ENCODE peak calls at places on chromosome 22, in eight cellular contexts. L is sigmoid colon, G is A549, B is heart left ventricle, S is suprapubic skin, T is upper lobe of left lung, R is breast epithelium, I is ovary. O is an unnamed sample.

GRCh38 chr22:27903805-27904473 is 15.1 kb downstream of the PITPNB start:
- DNase-seq in L (no peak), G (no peak), B (no peak), S (no peak), T (no peak), R (no peak), I (no peak), O (no peak)

GRCh38 chr22:36585841-36586240 is 56.9 kb upstream of the EIF3D start:
- DNase-seq in L (no peak), G (no peak), B (no peak), S (no peak), T (no peak), R (no peak), I (no peak), O (no peak)

GRCh38 chr22:39170825-39171622 is 18.5 kb upstream of the CBX7 start:
- DNase-seq in L (peak), G (peak), B (peak), S (peak), T (peak), R (peak), I (peak), O (no peak)

GRCh38 chr22:19447388-19448075 is at the start of gene C22orf39:
- DNase-seq in L (peak), G (peak), B (peak), S (peak), T (peak), R (peak), I (peak), O (peak)

GRCh38 chr22:30637701-30638114 is 2.1 kb downstream of the SLC35E4 start:
- DNase-seq in L (no peak), G (no peak), B (no peak), S (no peak), T (no peak), R (no peak), I (no peak), O (no peak)

GRCh38 chr22:27673839-27674238 is 127.7 kb downstream of the MN1 start:
- DNase-seq in L (no peak), G (no peak), B (no peak), S (no peak), T (peak), R (no peak), I (no peak), O (no peak)

GRCh38 chr22:44540756-44541670 is 43.0 kb upstream of the RTL6 start:
- DNase-seq in L (peak), G (no peak), B (no peak), S (peak), T (no peak), R (no peak), I (no peak), O (no peak)

GRCh38 chr22:30742291-30743256 is 47.9 kb downstream of the OSBP2 start:
- DNase-seq in L (no peak), G (no peak), B (no peak), S (no peak), T (no peak), R (no peak), I (no peak), O (no peak)

GRCh38 chr22:43228330-43228729 is 41.4 kb upstream of the TTLL12 start:
- DNase-seq in L (no peak), G (peak), B (no peak), S (no peak), T (no peak), R (no peak), I (no peak), O (no peak)

GRCh38 chr22:20405291-20405930 is 11.5 kb downstream of the ZNF74 start:
- DNase-seq in L (no peak), G (no peak), B (no peak), S (no peak), T (peak), R (no peak), I (no peak), O (no peak)

GRCh38 chr22:24120029-24120428 is 61.3 kb upstream of the SUSD2 start:
- DNase-seq in L (no peak), G (no peak), B (peak), S (no peak), T (no peak), R (no peak), I (no peak), O (no peak)

GRCh38 chr22:30308518-30309230 is 18.1 kb downstream of the TBC1D10A start:
- DNase-seq in L (peak), G (no peak), B (no peak), S (no peak), T (no peak), R (no peak), I (no peak), O (no peak)

GRCh38 chr22:34111210-34111824 is 191.0 kb upstream of the LARGE1 start:
- DNase-seq in L (peak), G (peak), B (peak), S (no peak), T (no peak), R (no peak), I (peak), O (peak)

GRCh38 chr22:19275104-19275503 is 16.4 kb downstream of the CLTCL1 start:
- DNase-seq in L (no peak), G (no peak), B (no peak), S (no peak), T (no peak), R (no peak), I (no peak), O (peak)

GRCh38 chr22:24039046-24039445 is 27.9 kb downstream of the CABIN1 start:
- DNase-seq in L (no peak), G (no peak), B (peak), S (no peak), T (no peak), R (no peak), I (no peak), O (no peak)

GRCh38 chr22:41562461-41562860 is 1.7 kb downstream of the CSDC2 start:
- DNase-seq in L (no peak), G (no peak), B (no peak), S (no peak), T (no peak), R (no peak), I (peak), O (no peak)

GRCh38 chr22:24427500-24428164 is at the start of gene ADORA2A:
- DNase-seq in L (no peak), G (no peak), B (no peak), S (no peak), T (peak), R (no peak), I (no peak), O (no peak)

GRCh38 chr22:36384766-36385400 is 2.9 kb downstream of the MYH9 start:
- DNase-seq in L (no peak), G (no peak), B (no peak), S (no peak), T (no peak), R (no peak), I (no peak), O (no peak)

GRCh38 chr22:30089655-30089974 is 9.4 kb downstream of the HORMAD2 start:
- DNase-seq in L (no peak), G (no peak), B (no peak), S (no peak), T (no peak), R (no peak), I (no peak), O (no peak)

GRCh38 chr22:26462971-26463661 is 20.5 kb downstream of the HPS4 start:
- DNase-seq in L (no peak), G (no peak), B (no peak), S (no peak), T (no peak), R (no peak), I (no peak), O (no peak)

GRCh38 chr22:19822301-19823117 is 32.2 kb downstream of the GNB1L start:
- DNase-seq in L (peak), G (no peak), B (peak), S (no peak), T (peak), R (peak), I (peak), O (no peak)

GRCh38 chr22:27283714-27284113 is 517.8 kb downstream of the MN1 start:
- DNase-seq in L (no peak), G (no peak), B (no peak), S (no peak), T (no peak), R (no peak), I (no peak), O (no peak)

GRCh38 chr22:41596776-41597634 is 7.4 kb upstream of the PMM1 start:
- DNase-seq in L (peak), G (peak), B (peak), S (no peak), T (no peak), R (peak), I (peak), O (no peak)

GRCh38 chr22:48702573-48703264 is 1125.0 kb downstream of the BRD1 start:
- DNase-seq in L (peak), G (no peak), B (no peak), S (no peak), T (peak), R (peak), I (no peak), O (no peak)

GRCh38 chr22:25779426-25779825 is 37.4 kb downstream of the MYO18B start:
- DNase-seq in L (no peak), G (no peak), B (no peak), S (no peak), T (no peak), R (no peak), I (no peak), O (no peak)

GRCh38 chr22:20101638-20102037 is 14.3 kb upstream of the RANBP1 start:
- DNase-seq in L (no peak), G (no peak), B (no peak), S (no peak), T (peak), R (no peak), I (no peak), O (no peak)

DNA sequence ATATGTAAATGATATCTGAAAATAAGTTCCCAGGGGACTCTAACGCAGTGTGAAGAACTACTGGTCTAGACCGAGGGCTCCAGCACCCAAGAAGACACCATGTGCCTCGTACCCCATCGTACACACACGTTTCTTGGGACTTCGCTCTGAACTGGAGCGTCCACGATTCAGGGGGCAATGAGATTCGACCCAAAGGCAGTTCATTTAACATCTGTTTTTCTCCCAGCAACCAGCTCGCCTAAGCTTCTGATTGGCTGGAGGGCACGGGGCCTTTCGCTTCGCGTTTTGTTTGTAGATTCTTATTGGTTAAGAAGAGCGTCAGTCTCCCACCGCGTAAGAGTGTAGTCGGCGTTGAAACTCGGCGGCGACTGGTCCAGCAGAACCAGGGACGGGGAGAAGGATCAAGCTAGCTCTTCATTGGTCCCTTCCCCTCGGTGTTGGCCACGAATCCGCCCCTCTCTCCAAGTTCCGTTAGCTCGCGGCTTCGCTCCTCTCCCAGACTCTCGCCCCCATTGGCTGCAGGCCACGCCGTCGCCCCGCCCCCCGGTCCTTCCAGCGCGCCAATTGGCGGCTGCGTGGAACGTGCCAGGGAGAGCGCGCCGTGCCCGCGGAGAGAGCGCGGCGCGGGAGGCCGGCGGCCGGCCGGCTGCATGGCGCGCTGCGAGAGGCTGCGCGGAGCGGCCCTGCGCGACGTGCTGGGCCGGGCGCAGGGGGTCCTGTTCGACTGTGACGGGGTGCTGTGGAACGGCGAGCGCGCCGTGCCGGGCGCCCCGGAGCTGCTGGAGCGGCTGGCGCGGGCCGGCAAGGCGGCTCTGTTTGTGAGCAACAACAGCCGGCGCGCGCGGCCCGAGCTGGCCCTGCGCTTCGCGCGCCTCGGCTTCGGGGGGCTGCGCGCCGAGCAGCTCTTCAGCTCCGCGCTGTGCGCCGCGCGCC is at the start of gene PDXP:
- DNase-seq in L (peak), G (peak), B (peak), S (peak), T (peak), R (peak), I (peak), O (peak)
- TF ChIP-seq POLR2A in L (no peak), G (peak), B (no peak), S (no peak), T (peak), R (no peak), I (peak), O (no peak)

GRCh38 chr22:40420341-40421081 is 50.1 kb downstream of the SGSM3 start:
- DNase-seq in L (no peak), G (no peak), B (no peak), S (no peak), T (peak), R (no peak), I (no peak), O (no peak)
- TF ChIP-seq POLR2A in L (no peak), G (no peak), B (no peak), S (no peak), T (no peak), R (no peak), I (no peak), O (no peak)

DNA sequence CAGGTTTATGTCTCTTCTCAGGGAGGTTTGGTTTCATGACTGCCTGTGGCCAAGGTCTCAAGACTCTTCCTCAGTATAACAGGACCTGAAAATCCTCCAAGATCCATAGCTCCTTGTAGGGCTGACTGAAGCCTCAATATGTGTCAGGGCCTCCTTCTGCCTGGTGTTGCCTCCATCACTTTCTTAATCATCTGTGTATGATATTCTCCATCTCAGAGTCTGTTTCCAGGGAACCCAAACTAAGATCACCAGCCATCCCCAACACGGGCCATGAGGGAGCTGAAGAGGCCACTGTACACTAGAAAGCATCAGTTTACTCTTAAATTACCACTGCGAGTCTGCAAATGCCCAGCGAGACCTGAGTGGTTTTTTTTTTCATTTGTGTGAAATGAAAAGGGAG is 17.7 kb downstream of the GGTLC2 start:
- DNase-seq in L (no peak), G (no peak), B (no peak), S (no peak), T (no peak), R (no peak), I (no peak), O (no peak)
- TF ChIP-seq POLR2A in L (no peak), G (no peak), B (no peak), S (no peak), T (no peak), R (no peak), I (no peak), O (no peak)

GRCh38 chr22:47472636-47473035 is 710.2 kb downstream of the TBC1D22A start:
- DNase-seq in L (no peak), G (no peak), B (no peak), S (no peak), T (no peak), R (no peak), I (no peak), O (peak)
- TF ChIP-seq POLR2A in L (no peak), G (no peak), B (no peak), S (no peak), T (no peak), R (no peak), I (no peak), O (no peak)

GRCh38 chr22:50189184-50189848 is 3.6 kb downstream of the TRABD start:
- DNase-seq in L (no peak), G (no peak), B (peak), S (no peak), T (peak), R (no peak), I (peak), O (no peak)

GRCh38 chr22:50189849-50190181 is 4.1 kb downstream of the TRABD start:
- DNase-seq in L (no peak), G (no peak), B (no peak), S (no peak), T (no peak), R (no peak), I (no peak), O (no peak)

GRCh38 chr22:50191041-50191740 is 5.5 kb downstream of the TRABD start:
- DNase-seq in L (no peak), G (no peak), B (no peak), S (no peak), T (no peak), R (no peak), I (peak), O (no peak)

GRCh38 chr22:50192056-50192824 is 6.5 kb downstream of the TRABD start:
- DNase-seq in L (no peak), G (no peak), B (no peak), S (no peak), T (peak), R (no peak), I (no peak), O (no peak)

DNA sequence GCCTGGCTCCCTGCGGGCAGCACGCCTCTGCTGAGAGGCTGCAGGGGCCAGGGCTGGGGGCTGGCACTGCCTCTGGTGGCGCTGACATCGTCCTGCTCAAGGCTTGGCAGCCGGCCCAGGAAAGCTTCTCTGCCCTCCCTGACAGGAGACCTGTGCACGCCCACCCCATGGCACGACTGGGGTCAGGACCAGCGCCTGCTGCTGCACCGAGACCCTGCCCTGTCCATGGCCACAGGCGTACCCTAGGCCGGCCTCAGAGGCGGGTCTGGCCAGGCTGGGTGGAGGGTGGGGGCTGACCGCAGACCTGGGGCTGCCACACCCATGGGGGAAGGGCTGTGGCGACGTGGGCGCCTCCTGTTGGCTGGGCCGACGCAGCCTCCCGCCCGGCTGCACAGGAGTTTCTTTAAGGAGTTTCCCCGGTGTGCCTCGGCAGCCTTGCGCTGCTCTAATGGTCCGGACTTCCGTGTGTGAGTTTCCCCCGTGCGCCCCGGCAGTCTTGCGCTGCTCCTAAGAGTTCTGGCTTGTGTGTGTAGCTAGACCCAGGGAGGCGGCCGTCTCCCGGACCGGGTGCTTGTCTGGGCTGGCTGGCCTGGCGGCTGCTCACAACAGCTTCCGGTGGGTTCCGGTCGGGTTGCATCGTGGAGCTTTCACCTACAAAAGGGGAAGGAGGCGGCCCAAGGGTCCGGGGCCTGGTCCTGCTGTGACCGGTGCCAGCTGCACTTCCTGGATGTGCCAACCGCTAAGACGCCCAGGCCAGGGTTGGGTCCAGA is 4.7 kb downstream of the TRABD start:
- DNase-seq in L (peak), G (peak), B (peak), S (peak), T (peak), R (peak), I (peak), O (peak)
- TF ChIP-seq POLR2A in L (peak), G (peak), B (no peak), S (no peak), T (peak), R (no peak), I (no peak), O (no peak)

GRCh38 chr22:17084554-17085276 is at the start of gene IL17RA:
- DNase-seq in L (peak), G (peak), B (peak), S (peak), T (peak), R (peak), I (peak), O (peak)
- TF ChIP-seq POLR2A in L (peak), G (peak), B (no peak), S (no peak), T (peak), R (no peak), I (peak), O (peak)

GRCh38 chr22:45621836-45622600 is 49.6 kb upstream of the ATXN10 start:
- DNase-seq in L (no peak), G (no peak), B (no peak), S (no peak), T (no peak), R (no peak), I (no peak), O (no peak)

GRCh38 chr22:45627489-45628233 is 44.0 kb upstream of the ATXN10 start:
- DNase-seq in L (no peak), G (no peak), B (no peak), S (no peak), T (no peak), R (no peak), I (no peak), O (no peak)

GRCh38 chr22:45628508-45628907 is 43.1 kb upstream of the ATXN10 start:
- DNase-seq in L (no peak), G (no peak), B (no peak), S (no peak), T (no peak), R (no peak), I (no peak), O (no peak)

GRCh38 chr22:45629469-45630089 is 42.1 kb upstream of the ATXN10 start:
- DNase-seq in L (no peak), G (no peak), B (no peak), S (no peak), T (no peak), R (no peak), I (no peak), O (no peak)

DNA sequence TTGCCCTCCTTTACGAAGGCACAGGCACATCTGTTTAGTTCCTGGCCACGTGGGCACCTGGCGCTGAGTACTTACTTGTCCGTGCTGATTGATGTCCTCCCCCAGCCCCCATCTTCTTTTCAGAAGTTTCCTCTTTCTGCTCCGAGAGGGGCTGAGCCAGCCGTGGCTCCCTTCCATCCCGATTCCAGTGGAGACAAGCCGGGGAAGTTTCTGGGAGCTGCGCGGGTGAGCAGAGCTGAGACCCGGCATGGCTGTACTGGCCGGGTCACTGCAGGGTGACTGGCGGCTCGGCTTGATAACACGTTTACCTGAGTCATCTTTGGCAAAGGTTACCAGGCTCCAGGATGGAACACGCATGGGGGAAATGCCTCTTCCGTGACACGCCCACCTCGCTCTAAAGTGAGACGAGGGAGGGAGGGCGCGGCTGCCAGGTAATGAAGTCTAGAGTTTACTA is 45.4 kb upstream of the ATXN10 start:
- DNase-seq in L (no peak), G (peak), B (no peak), S (no peak), T (no peak), R (peak), I (no peak), O (no peak)
- TF ChIP-seq POLR2A in L (no peak), G (no peak), B (no peak), S (no peak), T (no peak), R (no peak), I (no peak), O (no peak)

GRCh38 chr22:31950226-31950625 is 5.9 kb downstream of the YWHAH start:
- DNase-seq in L (no peak), G (no peak), B (no peak), S (no peak), T (no peak), R (no peak), I (no peak), O (no peak)
- TF ChIP-seq POLR2A in L (no peak), G (no peak), B (no peak), S (no peak), T (no peak), R (no peak), I (no peak), O (no peak)

O was measured in esophagus muscularis mucosa.